ENCODE peak calls at places on chromosomes 4 and X, in ten cellular contexts. One of them, this sample, is unnamed.

GRCh38 chr4:188399834-188400233 is 260.6 kb downstream of the TRIML1 start:
- ATAC-seq in stimulated activated naive CD8-positive, alpha-beta T cell treated with anti-CD3 and anti-CD28 coated beads, Interleukin-15, amount 100 ng/mL, for 72 hours: no peak
- ATAC-seq in HCT116: no peak
- ATAC-seq in left lung: no peak
- ATAC-seq in HepG2: no peak
- ATAC-seq in sciatic nerve: no peak
- ATAC-seq in T-cell: no peak
- ATAC-seq in natural killer cell: no peak
- ATAC-seq in upper lobe of right lung: no peak
- ATAC-seq in activated CD8-positive, alpha-beta T cell treated with anti-CD3 and anti-CD28 coated beads, Interleukin-2, amount 10 ng/mL, durations not matched to agents 7 days and 5 days: no peak
- ATAC-seq in this sample: no peak

GRCh38 chrX:130878350-130879341 is 24.4 kb downstream of the ENOX2 start:
- ATAC-seq in sciatic nerve: no peak
- ATAC-seq in HCT116: peak
- ATAC-seq in activated CD8-positive, alpha-beta T cell treated with anti-CD3 and anti-CD28 coated beads, Interleukin-2, amount 10 ng/mL, durations not matched to agents 7 days and 5 days: no peak
- ATAC-seq in upper lobe of right lung: peak
- ATAC-seq in T-cell: no peak
- ATAC-seq in stimulated activated naive CD8-positive, alpha-beta T cell treated with anti-CD3 and anti-CD28 coated beads, Interleukin-15, amount 100 ng/mL, for 72 hours: no peak
- ATAC-seq in HepG2: no peak
- ATAC-seq in natural killer cell: no peak
- ATAC-seq in left lung: peak
- ATAC-seq in this sample: no peak

GRCh38 chr4:97477974-97478373 is 665.3 kb downstream of the STPG2 start:
- ATAC-seq in HepG2: no peak
- ATAC-seq in natural killer cell: no peak
- ATAC-seq in sciatic nerve: no peak
- ATAC-seq in upper lobe of right lung: no peak
- ATAC-seq in left lung: no peak
- ATAC-seq in T-cell: no peak
- ATAC-seq in stimulated activated naive CD8-positive, alpha-beta T cell treated with anti-CD3 and anti-CD28 coated beads, Interleukin-15, amount 100 ng/mL, for 72 hours: no peak
- ATAC-seq in activated CD8-positive, alpha-beta T cell treated with anti-CD3 and anti-CD28 coated beads, Interleukin-2, amount 10 ng/mL, durations not matched to agents 7 days and 5 days: no peak
- ATAC-seq in HCT116: no peak
- ATAC-seq in this sample: no peak

GRCh38 chr4:125956281-125956680 is 641.5 kb downstream of the FAT4 start:
- ATAC-seq in activated CD8-positive, alpha-beta T cell treated with anti-CD3 and anti-CD28 coated beads, Interleukin-2, amount 10 ng/mL, durations not matched to agents 7 days and 5 days: no peak
- ATAC-seq in HCT116: no peak
- ATAC-seq in natural killer cell: no peak
- ATAC-seq in HepG2: no peak
- ATAC-seq in T-cell: no peak
- ATAC-seq in left lung: no peak
- ATAC-seq in upper lobe of right lung: no peak
- ATAC-seq in sciatic nerve: no peak
- ATAC-seq in stimulated activated naive CD8-positive, alpha-beta T cell treated with anti-CD3 and anti-CD28 coated beads, Interleukin-15, amount 100 ng/mL, for 72 hours: no peak
- ATAC-seq in this sample: peak

GRCh38 chr4:158999166-158999682 is 103.7 kb upstream of the RAPGEF2 start:
- ATAC-seq in HCT116: no peak
- ATAC-seq in T-cell: no peak
- ATAC-seq in natural killer cell: no peak
- ATAC-seq in stimulated activated naive CD8-positive, alpha-beta T cell treated with anti-CD3 and anti-CD28 coated beads, Interleukin-15, amount 100 ng/mL, for 72 hours: no peak
- ATAC-seq in upper lobe of right lung: no peak
- ATAC-seq in left lung: peak
- ATAC-seq in activated CD8-positive, alpha-beta T cell treated with anti-CD3 and anti-CD28 coated beads, Interleukin-2, amount 10 ng/mL, durations not matched to agents 7 days and 5 days: no peak
- ATAC-seq in HepG2: no peak
- ATAC-seq in sciatic nerve: no peak
- ATAC-seq in this sample: no peak

GRCh38 chr4:123325241-123325681 is 71.3 kb upstream of the SPRY1 start:
- ATAC-seq in sciatic nerve: no peak
- ATAC-seq in T-cell: no peak
- ATAC-seq in upper lobe of right lung: peak
- ATAC-seq in HepG2: no peak
- ATAC-seq in stimulated activated naive CD8-positive, alpha-beta T cell treated with anti-CD3 and anti-CD28 coated beads, Interleukin-15, amount 100 ng/mL, for 72 hours: no peak
- ATAC-seq in natural killer cell: no peak
- ATAC-seq in left lung: peak
- ATAC-seq in activated CD8-positive, alpha-beta T cell treated with anti-CD3 and anti-CD28 coated beads, Interleukin-2, amount 10 ng/mL, durations not matched to agents 7 days and 5 days: no peak
- ATAC-seq in HCT116: no peak
- ATAC-seq in this sample: peak

GRCh38 chr4:123743821-123744220 is 347.2 kb downstream of the SPRY1 start:
- ATAC-seq in stimulated activated naive CD8-positive, alpha-beta T cell treated with anti-CD3 and anti-CD28 coated beads, Interleukin-15, amount 100 ng/mL, for 72 hours: no peak
- ATAC-seq in upper lobe of right lung: no peak
- ATAC-seq in HCT116: no peak
- ATAC-seq in T-cell: no peak
- ATAC-seq in HepG2: no peak
- ATAC-seq in left lung: no peak
- ATAC-seq in natural killer cell: no peak
- ATAC-seq in activated CD8-positive, alpha-beta T cell treated with anti-CD3 and anti-CD28 coated beads, Interleukin-2, amount 10 ng/mL, durations not matched to agents 7 days and 5 days: no peak
- ATAC-seq in sciatic nerve: peak
- ATAC-seq in this sample: no peak

GRCh38 chr4:141919648-141920047 is 283.3 kb downstream of the IL15 start:
- ATAC-seq in upper lobe of right lung: no peak
- ATAC-seq in T-cell: no peak
- ATAC-seq in stimulated activated naive CD8-positive, alpha-beta T cell treated with anti-CD3 and anti-CD28 coated beads, Interleukin-15, amount 100 ng/mL, for 72 hours: no peak
- ATAC-seq in left lung: no peak
- ATAC-seq in natural killer cell: no peak
- ATAC-seq in activated CD8-positive, alpha-beta T cell treated with anti-CD3 and anti-CD28 coated beads, Interleukin-2, amount 10 ng/mL, durations not matched to agents 7 days and 5 days: no peak
- ATAC-seq in HCT116: no peak
- ATAC-seq in sciatic nerve: no peak
- ATAC-seq in HepG2: no peak
- ATAC-seq in this sample: no peak

GRCh38 chr4:147942729-147943128 is 210.8 kb downstream of the ARHGAP10 start:
- ATAC-seq in sciatic nerve: peak
- ATAC-seq in activated CD8-positive, alpha-beta T cell treated with anti-CD3 and anti-CD28 coated beads, Interleukin-2, amount 10 ng/mL, durations not matched to agents 7 days and 5 days: peak
- ATAC-seq in T-cell: no peak
- ATAC-seq in natural killer cell: no peak
- ATAC-seq in left lung: no peak
- ATAC-seq in HCT116: no peak
- ATAC-seq in upper lobe of right lung: no peak
- ATAC-seq in stimulated activated naive CD8-positive, alpha-beta T cell treated with anti-CD3 and anti-CD28 coated beads, Interleukin-15, amount 100 ng/mL, for 72 hours: peak
- ATAC-seq in HepG2: no peak
- ATAC-seq in this sample: peak

This sample was measured in stimulated activated memory B cell treated with anti-CD40 and anti-IgM and Interleukin-4, amounts not matched to agents 10 μg/mL and 1 μg/mL and 100 μg/mL, for 72 hours.